ENCODE peak calls at places on chromosomes 5 and 9, in five cellular contexts. R is PC-9, A is IMR-90, O is prostate gland, X is lung. M is an unnamed sample.

GRCh38 chr9:15137658-15138356 is 169.2 kb downstream of the TTC39B start:
- DNase-seq in R (no peak), A (no peak), O (no peak), X (no peak), M (no peak)

GRCh38 chr5:1515921-1516571 is 7.7 kb downstream of the LPCAT1 start:
- DNase-seq in R (peak), A (peak), O (no peak), X (peak), M (no peak)

GRCh38 chr9:132242621-132243155 is 80.8 kb downstream of the NTNG2 start:
- DNase-seq in R (no peak), A (no peak), O (no peak), X (no peak), M (no peak)

GRCh38 chr5:119524461-119524860 is 72.2 kb downstream of the HSD17B4 start:
- DNase-seq in R (no peak), A (peak), O (no peak), X (no peak), M (peak)

GRCh38 chr9:32579706-32580331 is 6.9 kb upstream of the NDUFB6 start:
- DNase-seq in R (peak), A (peak), O (peak), X (peak), M (peak)

GRCh38 chr5:163794993-163795392 is 289.6 kb downstream of the MAT2B start:
- DNase-seq in R (no peak), A (no peak), O (no peak), X (no peak), M (no peak)

GRCh38 chr5:150665044-150665443 is 4.0 kb downstream of the MYOZ3 start:
- DNase-seq in R (no peak), A (peak), O (no peak), X (no peak), M (peak)

GRCh38 chr5:5381259-5382006 is 41.0 kb upstream of the ICE1 start:
- DNase-seq in R (no peak), A (no peak), O (no peak), X (no peak), M (no peak)

GRCh38 chr5:57302643-57303042 is 128.8 kb downstream of the GPBP1 start:
- DNase-seq in R (no peak), A (peak), O (no peak), X (no peak), M (peak)

GRCh38 chr9:122320346-122320995 is 50.4 kb upstream of the PTGS1 start:
- DNase-seq in R (no peak), A (no peak), O (no peak), X (no peak), M (no peak)

GRCh38 chr5:157308826-157309465 is 43.0 kb downstream of the CYFIP2 start:
- DNase-seq in R (no peak), A (no peak), O (no peak), X (no peak), M (peak)

GRCh38 chr5:135569755-135570452 is 8.9 kb downstream of the CXCL14 start:
- DNase-seq in R (no peak), A (peak), O (no peak), X (peak), M (peak)

GRCh38 chr9:124765439-124765835 is 5.7 kb downstream of the NR6A1 start:
- DNase-seq in R (no peak), A (no peak), O (no peak), X (no peak), M (no peak)

GRCh38 chr5:10481241-10481932 is 39.7 kb downstream of the ROPN1L start:
- DNase-seq in R (peak), A (no peak), O (no peak), X (no peak), M (no peak)

GRCh38 chr5:80960531-80961375 is 590 bp downstream of the RASGRF2 start:
- DNase-seq in R (no peak), A (peak), O (no peak), X (peak), M (peak)

GRCh38 chr5:157915638-157916037 is 56.7 kb upstream of the CLINT1 start:
- DNase-seq in R (no peak), A (peak), O (peak), X (peak), M (peak)

GRCh38 chr5:143464723-143465490 is 61.4 kb upstream of the NR3C1 start:
- DNase-seq in R (no peak), A (no peak), O (no peak), X (no peak), M (no peak)

GRCh38 chr5:150750469-150750868 is 8.3 kb downstream of the DCTN4 start:
- DNase-seq in R (no peak), A (peak), O (no peak), X (no peak), M (no peak)

GRCh38 chr9:86557063-86557766 is 203.0 kb upstream of the TUT7 start:
- DNase-seq in R (no peak), A (peak), O (no peak), X (no peak), M (peak)

GRCh38 chr9:77954619-77955018 is 77.0 kb downstream of the GNAQ start:
- DNase-seq in R (no peak), A (no peak), O (no peak), X (no peak), M (no peak)

GRCh38 chr9:77951369-77951768 is 80.2 kb downstream of the GNAQ start:
- DNase-seq in R (peak), A (no peak), O (no peak), X (no peak), M (no peak)

GRCh38 chr9:77954018-77954417 is 77.6 kb downstream of the GNAQ start:
- DNase-seq in R (no peak), A (peak), O (no peak), X (no peak), M (peak)

GRCh38 chr9:77953590-77953989 is 78.0 kb downstream of the GNAQ start:
- DNase-seq in R (no peak), A (no peak), O (no peak), X (no peak), M (no peak)

DNA sequence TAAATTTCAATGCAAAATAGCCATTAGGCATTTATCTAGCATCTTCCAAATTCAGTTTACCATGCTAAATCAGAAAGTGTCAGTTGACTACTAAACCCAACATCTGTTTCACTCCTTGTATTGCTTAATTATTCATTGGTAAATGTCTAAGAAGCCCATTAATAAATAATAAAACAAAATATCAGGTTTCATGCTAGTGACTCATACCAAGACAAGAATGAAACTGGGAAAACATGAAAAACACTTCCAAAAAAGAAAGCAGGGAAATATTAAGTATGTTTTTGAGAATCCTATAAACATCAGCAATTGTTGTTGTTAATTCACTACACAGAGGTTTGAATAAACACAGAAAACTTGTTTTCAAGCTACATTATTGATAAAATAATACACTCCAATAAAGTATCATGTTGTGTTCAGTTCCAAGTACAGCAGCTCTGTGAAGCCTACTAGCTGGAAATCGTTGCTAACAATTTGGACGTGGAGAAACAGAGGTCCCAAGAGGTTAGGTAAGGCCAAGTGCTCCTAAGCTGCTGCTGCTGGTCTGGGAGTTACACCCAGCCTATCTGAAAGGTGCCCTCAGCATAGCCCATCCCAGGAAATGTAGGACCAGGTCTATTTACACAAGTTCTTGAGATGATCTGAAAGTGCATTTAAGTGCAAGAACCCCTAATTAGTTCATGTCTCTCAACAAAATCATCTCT is 78.8 kb downstream of the GNAQ start:
- DNase-seq in R (peak), A (peak), O (no peak), X (no peak), M (peak)
- H3K4me3 ChIP-seq in R (no peak), A (no peak), O (no peak), X (no peak), M (no peak)

DNA sequence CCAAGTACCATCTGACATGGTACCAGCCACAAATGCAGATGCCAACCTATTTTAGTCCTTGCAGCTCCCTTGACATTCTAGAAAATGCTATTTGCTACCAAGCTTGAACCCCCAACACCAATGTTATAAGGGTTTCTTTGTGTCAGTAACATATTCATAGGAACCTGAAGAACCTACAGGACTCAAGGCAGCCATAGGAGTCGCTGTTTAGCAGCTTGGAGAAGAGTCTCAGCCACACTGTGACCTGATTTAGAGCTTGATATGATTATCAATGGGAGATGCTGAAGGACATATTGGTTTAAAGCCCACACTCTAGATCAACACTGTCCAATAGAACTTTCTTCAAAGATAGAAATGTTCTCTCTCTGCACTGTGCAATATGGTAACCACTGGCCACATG is 6.4 kb upstream of the ZFR start:
- DNase-seq in R (no peak), A (no peak), O (no peak), X (no peak), M (no peak)
- TF ChIP-seq CTCF in R (no peak), A (peak), O (no peak), X (no peak), M (no peak)

DNA sequence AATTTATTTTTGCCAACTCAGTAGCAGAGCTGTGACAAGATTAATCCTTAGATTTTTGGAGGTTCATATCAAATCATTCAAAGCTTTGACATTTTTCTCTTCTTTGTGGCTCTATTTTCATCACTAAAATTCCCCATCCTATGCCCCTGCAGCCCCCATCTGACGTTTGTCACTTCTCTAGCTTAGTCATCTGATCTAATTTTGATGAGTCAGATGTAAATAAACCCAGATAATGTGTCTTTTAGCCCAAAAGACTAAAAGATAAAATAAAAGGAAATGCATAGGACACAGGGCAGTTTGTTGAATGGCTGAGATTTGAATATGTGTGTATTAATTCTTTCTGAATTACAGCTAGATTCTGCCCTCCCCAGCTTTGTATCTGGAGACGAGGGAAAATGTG is 897 bp upstream of the HSPB3 start:
- DNase-seq in R (no peak), A (no peak), O (no peak), X (no peak), M (no peak)
- H3K4me3 ChIP-seq in R (no peak), A (no peak), O (no peak), X (no peak), M (no peak)

GRCh38 chr9:133400292-133400691 is 17.5 kb downstream of the REXO4 start:
- DNase-seq in R (no peak), A (no peak), O (no peak), X (no peak), M (no peak)

GRCh38 chr9:133397895-133398294 is 19.9 kb downstream of the REXO4 start:
- DNase-seq in R (no peak), A (no peak), O (no peak), X (no peak), M (no peak)

GRCh38 chr9:133397370-133397769 is 20.4 kb downstream of the REXO4 start:
- DNase-seq in R (no peak), A (no peak), O (no peak), X (no peak), M (no peak)

GRCh38 chr9:133394687-133395271 is 18.6 kb downstream of the STKLD1 start:
- DNase-seq in R (no peak), A (no peak), O (no peak), X (no peak), M (no peak)

DNA sequence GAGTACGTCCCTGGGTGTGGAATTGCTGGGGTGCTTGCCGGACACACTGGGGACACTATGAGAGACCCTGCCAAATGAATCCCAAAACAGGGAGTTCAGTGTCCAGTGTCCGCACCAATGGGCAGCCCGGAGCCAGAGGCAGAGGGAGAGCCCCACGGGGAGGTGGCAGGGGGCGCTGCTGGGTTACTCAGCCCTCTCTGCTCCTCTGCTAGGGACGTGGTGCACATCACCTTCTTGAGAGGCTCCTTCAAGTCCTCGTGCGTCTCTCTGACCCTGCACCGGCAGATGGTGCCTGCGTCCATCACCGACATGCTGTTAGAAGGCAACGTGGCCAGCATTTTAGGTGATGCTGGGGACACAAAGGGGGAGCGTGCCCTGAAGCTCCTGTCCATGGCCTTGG is 20.8 kb downstream of the STKLD1 start:
- DNase-seq in R (no peak), A (no peak), O (no peak), X (no peak), M (peak)
- TF ChIP-seq CTCF in R (peak), A (peak), O (no peak), X (no peak), M (peak)

GRCh38 chr9:128770286-128770685 is 1.4 kb downstream of the ZER1 start:
- DNase-seq in R (no peak), A (no peak), O (no peak), X (no peak), M (no peak)
- H3K4me3 ChIP-seq in R (peak), A (no peak), O (no peak), X (no peak), M (peak)

GRCh38 chr9:91898451-91899433 is 51.3 kb downstream of the ROR2 start:
- DNase-seq in R (no peak), A (peak), O (peak), X (no peak), M (peak)

GRCh38 chr9:91899611-91900010 is 50.4 kb downstream of the ROR2 start:
- DNase-seq in R (no peak), A (no peak), O (no peak), X (no peak), M (no peak)

GRCh38 chr9:91902465-91903125 is 47.4 kb downstream of the ROR2 start:
- DNase-seq in R (no peak), A (peak), O (no peak), X (no peak), M (no peak)

GRCh38 chr9:91897201-91897600 is 52.8 kb downstream of the ROR2 start:
- DNase-seq in R (no peak), A (peak), O (no peak), X (no peak), M (peak)

GRCh38 chr9:91900057-91900816 is 49.8 kb downstream of the ROR2 start:
- DNase-seq in R (no peak), A (no peak), O (no peak), X (no peak), M (no peak)
- TF ChIP-seq CTCF in R (no peak), A (no peak), O (no peak), X (no peak), M (no peak)

M was measured in cardiac fibroblast.